ENCODE peak calls at places on chromosomes 13 and 19, in ten cellular contexts. U is neuronal stem cell; K is GM23248; C is stomach; V is lung; B is CD8-positive, alpha-beta T cell; F is breast epithelium; X is sigmoid colon; L is cardiac muscle cell; Y is uterus. N is an unnamed sample.

GRCh38 chr13:62129000-62129551 is 713.4 kb upstream of the PCDH20 start:
- DNase-seq in U (no peak), K (no peak), C (no peak), V (no peak), B (no peak), F (no peak), X (no peak), L (no peak), Y (no peak), N (no peak)

GRCh38 chr19:38283261-38283660 is 18.9 kb downstream of the SPINT2 start:
- DNase-seq in U (no peak), K (no peak), C (no peak), V (no peak), B (no peak), F (no peak), X (no peak), L (no peak), Y (no peak), N (no peak)

GRCh38 chr13:21175656-21176194 is 627 bp downstream of the SKA3 start:
- DNase-seq in U (no peak), K (peak; percentile 53), C (no peak), V (no peak), B (no peak), F (no peak), X (no peak), L (peak; percentile 44), Y (no peak), N (no peak)

GRCh38 chr13:30863231-30863630 is 42.8 kb upstream of the MEDAG start:
- DNase-seq in U (no peak), K (no peak), C (no peak), V (no peak), B (no peak), F (no peak), X (no peak), L (no peak), Y (no peak), N (no peak)

GRCh38 chr19:16456652-16457194 is 15.0 kb downstream of the EPS15L1 start:
- DNase-seq in U (no peak), K (peak; percentile 32), C (no peak), V (no peak), B (no peak), F (no peak), X (no peak), L (no peak), Y (no peak), N (no peak)

GRCh38 chr13:24299488-24300114 is 9.8 kb upstream of the C1QTNF9 start:
- DNase-seq in U (no peak), K (no peak), C (no peak), V (no peak), B (no peak), F (no peak), X (no peak), L (no peak), Y (no peak), N (no peak)

GRCh38 chr13:24127116-24127631 is 33.3 kb upstream of the SPATA13 start:
- DNase-seq in U (no peak), K (peak; percentile 43), C (peak; percentile 48), V (no peak), B (no peak), F (no peak), X (no peak), L (no peak), Y (no peak), N (no peak)

GRCh38 chr19:11420894-11421606 is 1.9 kb upstream of the RGL3 start:
- DNase-seq in U (no peak), K (no peak), C (no peak), V (no peak), B (no peak), F (no peak), X (no peak), L (no peak), Y (no peak), N (no peak)

GRCh38 chr13:110113284-110113764 is 193.6 kb downstream of the COL4A1 start:
- DNase-seq in U (no peak), K (peak; percentile 91), C (no peak), V (no peak), B (no peak), F (no peak), X (no peak), L (peak; percentile 45), Y (no peak), N (peak; percentile 61)

GRCh38 chr13:45989607-45990006 is 62.9 kb downstream of the ZC3H13 start:
- DNase-seq in U (no peak), K (peak; percentile 85), C (no peak), V (no peak), B (no peak), F (no peak), X (no peak), L (peak; percentile 73), Y (no peak), N (no peak)

GRCh38 chr13:50589139-50589538 is 254.4 kb downstream of the DLEU7 start:
- DNase-seq in U (no peak), K (peak; percentile 95), C (no peak), V (no peak), B (no peak), F (no peak), X (no peak), L (peak; percentile 72), Y (no peak), N (peak; percentile 59)

GRCh38 chr13:50664961-50665360 is 178.5 kb downstream of the DLEU7 start:
- DNase-seq in U (no peak), K (no peak), C (no peak), V (no peak), B (no peak), F (no peak), X (no peak), L (no peak), Y (no peak), N (no peak)

GRCh38 chr13:103884139-103884723 is 818.0 kb upstream of the SLC10A2 start:
- DNase-seq in U (no peak), K (no peak), C (no peak), V (no peak), B (no peak), F (no peak), X (no peak), L (no peak), Y (no peak), N (no peak)
- H3K27ac ChIP-seq in U (no peak overlapping the region), K (no peak overlapping the region), C (no peak overlapping the region), V (no peak overlapping the region), B (no peak overlapping the region), F (no peak overlapping the region), X (peak overlapping the region; percentile 24), L (no peak overlapping the region), Y (no peak overlapping the region), N (peak overlapping the region; percentile 79)

DNA sequence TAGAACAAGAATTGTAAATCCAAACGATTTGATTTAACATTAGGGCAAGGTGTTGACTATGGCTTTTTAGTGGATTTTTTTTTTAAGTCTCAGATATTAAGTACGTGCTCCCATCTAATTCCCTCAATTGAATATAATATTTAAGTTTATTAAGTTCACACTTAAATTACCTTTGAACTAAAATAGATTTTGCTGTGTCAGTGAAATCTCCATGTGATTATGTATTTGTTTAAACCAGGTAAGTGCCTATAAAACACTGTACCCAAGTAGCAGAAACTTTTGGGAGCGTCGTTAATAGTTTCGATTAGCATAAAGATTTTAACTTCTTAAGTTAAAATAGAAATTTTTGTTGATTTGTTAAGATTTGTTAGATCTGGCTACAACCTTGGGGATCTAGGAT is 1.6 kb downstream of the CLN5 start:
- DNase-seq in U (no peak), K (no peak), C (no peak), V (no peak), B (no peak), F (no peak), X (no peak), L (no peak), Y (no peak), N (no peak)
- H3K4me3 ChIP-seq in U (no peak overlapping the region), K (peak overlapping the region; percentile 87), C (no peak overlapping the region), V (no peak overlapping the region), B (no peak overlapping the region), F (peak overlapping the region; percentile 91), X (no peak overlapping the region), L (no peak overlapping the region), Y (peak overlapping the region; percentile 70), N (no peak overlapping the region)

DNA sequence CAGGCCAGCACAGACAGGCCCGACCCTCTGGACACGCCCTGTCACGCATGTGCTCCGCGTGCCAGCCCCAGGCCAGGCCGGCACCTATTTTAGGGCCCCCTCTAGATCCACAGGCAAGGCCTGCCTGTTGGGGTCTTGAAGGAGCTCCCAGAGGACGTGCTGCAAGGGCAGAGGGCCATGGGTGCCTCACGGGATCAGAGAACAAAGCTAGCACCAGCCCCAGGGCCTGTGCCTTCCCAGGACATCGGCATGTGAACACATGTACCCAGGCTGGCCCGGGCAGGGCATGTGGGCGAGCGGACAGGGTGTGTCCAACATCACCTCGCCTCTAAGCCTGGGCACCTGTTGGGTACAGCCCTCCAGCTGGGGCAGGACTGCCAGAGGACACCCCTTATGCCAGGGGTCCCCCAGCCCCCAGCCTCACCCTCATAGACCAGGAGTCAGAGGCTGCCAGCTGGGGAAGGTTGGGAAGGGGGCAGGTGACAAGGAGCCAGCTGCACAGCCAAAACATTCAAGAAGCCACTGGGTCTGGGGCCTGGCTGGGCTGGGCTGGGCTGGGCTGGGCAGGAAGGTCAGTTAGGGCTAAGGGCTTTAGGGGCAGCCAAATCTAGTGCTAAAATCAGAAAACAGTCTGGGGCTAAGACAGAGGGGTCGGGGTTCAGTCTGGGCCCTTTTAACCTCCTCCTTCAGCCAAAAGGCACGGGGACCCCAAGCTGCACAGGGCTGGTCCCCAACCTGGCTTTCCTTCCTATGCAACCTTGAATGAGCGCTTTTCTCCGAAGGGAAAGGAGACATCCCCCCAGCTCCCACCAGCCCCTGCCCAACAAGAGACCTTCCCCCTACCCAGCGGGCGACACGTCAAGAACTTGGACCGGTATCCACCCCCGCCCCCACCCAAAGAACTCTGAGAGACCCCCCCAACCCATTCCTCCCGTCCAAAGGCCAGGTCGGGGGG is 35.3 kb upstream of the NANOS3 start:
- DNase-seq in U (no peak), K (peak; percentile 81), C (peak; percentile 78), V (peak; percentile 75), B (no peak), F (peak; percentile 84), X (peak; percentile 86), L (peak; percentile 45), Y (no peak), N (peak; percentile 78)
- H3K27ac ChIP-seq in U (no peak overlapping the region), K (peak overlapping the region; percentile 100), C (peak overlapping the region; percentile 98), V (peak overlapping the region; percentile 98), B (peak overlapping the region; percentile 78), F (peak overlapping the region; percentile 100), X (peak overlapping the region; percentile 98), L (peak overlapping the region; percentile 90), Y (peak overlapping the region; percentile 99), N (peak overlapping the region; percentile 99)

GRCh38 chr19:45969676-45970075 is 4.0 kb downstream of the NOVA2 start:
- DNase-seq in U (no peak), K (no peak), C (no peak), V (no peak), B (no peak), F (no peak), X (no peak), L (no peak), Y (no peak), N (no peak)

GRCh38 chr19:45973564-45974338 is at the start of gene NOVA2:
- DNase-seq in U (peak; percentile 89), K (peak; percentile 62), C (peak; percentile 36), V (peak; percentile 46), B (no peak), F (no peak), X (peak; percentile 75), L (peak; percentile 78), Y (peak; percentile 66), N (peak; percentile 46)

GRCh38 chr19:45971260-45971902 is 2.3 kb downstream of the NOVA2 start:
- DNase-seq in U (no peak), K (no peak), C (no peak), V (peak; percentile 30), B (no peak), F (no peak), X (no peak), L (no peak), Y (no peak), N (no peak)

GRCh38 chr19:45972944-45973525 is 630 bp downstream of the NOVA2 start:
- DNase-seq in U (no peak), K (no peak), C (no peak), V (no peak), B (no peak), F (no peak), X (no peak), L (no peak), Y (no peak), N (no peak)

GRCh38 chr19:45972081-45972943 is 1.4 kb downstream of the NOVA2 start:
- DNase-seq in U (no peak), K (no peak), C (no peak), V (no peak), B (no peak), F (no peak), X (no peak), L (no peak), Y (no peak), N (no peak)
- H3K4me3 ChIP-seq in U (peak overlapping the region; percentile 77), K (no peak overlapping the region), C (peak overlapping the region; percentile 41), V (peak overlapping the region; percentile 64), B (no peak overlapping the region), F (peak overlapping the region; percentile 42), X (no peak overlapping the region), L (peak overlapping the region; percentile 19), Y (peak overlapping the region; percentile 32), N (no peak overlapping the region)

N was measured in SJSA1.